ENCODE peak calls at places on chromosome 5, in eight cellular contexts. One of them, this sample, is unnamed.

GRCh38 chr5:32767948-32768427 is 56.9 kb downstream of the NPR3 start:
- DNase-seq in SJSA1: peak
- DNase-seq in CD4-positive, CD25-positive, alpha-beta regulatory T cell: no peak
- DNase-seq in H9: no peak
- DNase-seq in substantia nigra: no peak
- DNase-seq in K562: no peak
- DNase-seq in ovary: no peak
- DNase-seq in CD4-positive, alpha-beta T cell: no peak
- DNase-seq in this sample: peak

GRCh38 chr5:177253252-177253651 is 50.3 kb downstream of the RAB24 start:
- DNase-seq in substantia nigra: no peak
- DNase-seq in H9: no peak
- DNase-seq in K562: no peak
- DNase-seq in SJSA1: no peak
- DNase-seq in CD4-positive, CD25-positive, alpha-beta regulatory T cell: no peak
- DNase-seq in ovary: no peak
- DNase-seq in CD4-positive, alpha-beta T cell: no peak
- DNase-seq in this sample: no peak

GRCh38 chr5:80864706-80865435 is 95.3 kb upstream of the RASGRF2 start:
- DNase-seq in K562: no peak
- DNase-seq in SJSA1: no peak
- DNase-seq in CD4-positive, CD25-positive, alpha-beta regulatory T cell: no peak
- DNase-seq in substantia nigra: no peak
- DNase-seq in CD4-positive, alpha-beta T cell: no peak
- DNase-seq in ovary: no peak
- DNase-seq in H9: no peak
- DNase-seq in this sample: no peak

GRCh38 chr5:133790898-133791297 is 177.5 kb downstream of the C5orf15 start:
- DNase-seq in K562: no peak
- DNase-seq in CD4-positive, alpha-beta T cell: no peak
- DNase-seq in substantia nigra: no peak
- DNase-seq in ovary: no peak
- DNase-seq in H9: peak
- DNase-seq in CD4-positive, CD25-positive, alpha-beta regulatory T cell: no peak
- DNase-seq in SJSA1: no peak
- DNase-seq in this sample: no peak

GRCh38 chr5:178236126-178236525 is 3.5 kb upstream of the PHYKPL start:
- DNase-seq in CD4-positive, alpha-beta T cell: no peak
- DNase-seq in substantia nigra: no peak
- DNase-seq in H9: no peak
- DNase-seq in ovary: no peak
- DNase-seq in SJSA1: no peak
- DNase-seq in CD4-positive, CD25-positive, alpha-beta regulatory T cell: no peak
- DNase-seq in K562: no peak
- DNase-seq in this sample: no peak

GRCh38 chr5:118679123-118679940 is 309.0 kb downstream of the DTWD2 start:
- DNase-seq in K562: no peak
- DNase-seq in SJSA1: no peak
- DNase-seq in H9: no peak
- DNase-seq in substantia nigra: no peak
- DNase-seq in CD4-positive, CD25-positive, alpha-beta regulatory T cell: no peak
- DNase-seq in ovary: no peak
- DNase-seq in CD4-positive, alpha-beta T cell: no peak
- DNase-seq in this sample: no peak

GRCh38 chr5:66362676-66363075 is 218.6 kb downstream of the SREK1 start:
- DNase-seq in SJSA1: no peak
- DNase-seq in H9: no peak
- DNase-seq in K562: no peak
- DNase-seq in ovary: no peak
- DNase-seq in CD4-positive, alpha-beta T cell: no peak
- DNase-seq in substantia nigra: no peak
- DNase-seq in CD4-positive, CD25-positive, alpha-beta regulatory T cell: no peak
- DNase-seq in this sample: no peak

GRCh38 chr5:132756542-132756941 is 9.3 kb downstream of the CCNI2 start:
- DNase-seq in substantia nigra: no peak
- DNase-seq in K562: no peak
- DNase-seq in H9: no peak
- DNase-seq in CD4-positive, CD25-positive, alpha-beta regulatory T cell: no peak
- DNase-seq in CD4-positive, alpha-beta T cell: no peak
- DNase-seq in SJSA1: no peak
- DNase-seq in ovary: no peak
- DNase-seq in this sample: no peak

GRCh38 chr5:133489632-133490031 is 122.7 kb downstream of the FSTL4 start:
- DNase-seq in H9: no peak
- DNase-seq in ovary: no peak
- DNase-seq in SJSA1: no peak
- DNase-seq in substantia nigra: no peak
- DNase-seq in CD4-positive, alpha-beta T cell: no peak
- DNase-seq in CD4-positive, CD25-positive, alpha-beta regulatory T cell: no peak
- DNase-seq in K562: no peak
- DNase-seq in this sample: no peak

GRCh38 chr5:53895091-53895683 is 334.7 kb downstream of the NDUFS4 start:
- DNase-seq in substantia nigra: no peak
- DNase-seq in ovary: no peak
- DNase-seq in CD4-positive, CD25-positive, alpha-beta regulatory T cell: no peak
- DNase-seq in K562: no peak
- DNase-seq in CD4-positive, alpha-beta T cell: no peak
- DNase-seq in SJSA1: no peak
- DNase-seq in H9: no peak
- DNase-seq in this sample: no peak

GRCh38 chr5:33336911-33337620 is 103.7 kb upstream of the TARS1 start:
- DNase-seq in H9: no peak
- DNase-seq in CD4-positive, CD25-positive, alpha-beta regulatory T cell: no peak
- DNase-seq in CD4-positive, alpha-beta T cell: no peak
- DNase-seq in ovary: no peak
- DNase-seq in K562: no peak
- DNase-seq in substantia nigra: no peak
- DNase-seq in SJSA1: no peak
- DNase-seq in this sample: no peak

GRCh38 chr5:111995701-111996100 is 238.7 kb upstream of the NREP start:
- DNase-seq in CD4-positive, alpha-beta T cell: no peak
- DNase-seq in SJSA1: no peak
- DNase-seq in ovary: no peak
- DNase-seq in H9: no peak
- DNase-seq in K562: no peak
- DNase-seq in CD4-positive, CD25-positive, alpha-beta regulatory T cell: no peak
- DNase-seq in substantia nigra: no peak
- DNase-seq in this sample: no peak

GRCh38 chr5:111555760-111556159 is 43.4 kb upstream of the STARD4 start:
- DNase-seq in SJSA1: no peak
- DNase-seq in CD4-positive, CD25-positive, alpha-beta regulatory T cell: no peak
- DNase-seq in ovary: no peak
- DNase-seq in H9: no peak
- DNase-seq in CD4-positive, alpha-beta T cell: no peak
- DNase-seq in K562: no peak
- DNase-seq in substantia nigra: no peak
- DNase-seq in this sample: no peak

GRCh38 chr5:132059696-132060500 is 557 bp upstream of the IL3 start:
- DNase-seq in ovary: peak
- DNase-seq in CD4-positive, alpha-beta T cell: no peak
- DNase-seq in SJSA1: no peak
- DNase-seq in substantia nigra: no peak
- DNase-seq in H9: peak
- DNase-seq in CD4-positive, CD25-positive, alpha-beta regulatory T cell: no peak
- DNase-seq in K562: no peak
- DNase-seq in this sample: no peak

GRCh38 chr5:143161893-143162520 is 241.5 kb downstream of the NR3C1 start:
- DNase-seq in substantia nigra: no peak
- DNase-seq in K562: no peak
- DNase-seq in CD4-positive, alpha-beta T cell: no peak
- DNase-seq in CD4-positive, CD25-positive, alpha-beta regulatory T cell: no peak
- DNase-seq in SJSA1: no peak
- DNase-seq in H9: no peak
- DNase-seq in ovary: no peak
- DNase-seq in this sample: no peak

GRCh38 chr5:121108725-121109124 is 644.6 kb downstream of the PRR16 start:
- DNase-seq in CD4-positive, alpha-beta T cell: no peak
- DNase-seq in substantia nigra: no peak
- DNase-seq in ovary: no peak
- DNase-seq in K562: peak
- DNase-seq in CD4-positive, CD25-positive, alpha-beta regulatory T cell: no peak
- DNase-seq in SJSA1: no peak
- DNase-seq in H9: peak
- DNase-seq in this sample: no peak

GRCh38 chr5:126497506-126497905 is 74.3 kb downstream of the GRAMD2B start:
- DNase-seq in substantia nigra: no peak
- DNase-seq in CD4-positive, CD25-positive, alpha-beta regulatory T cell: no peak
- DNase-seq in K562: no peak
- DNase-seq in H9: no peak
- DNase-seq in ovary: no peak
- DNase-seq in SJSA1: no peak
- DNase-seq in CD4-positive, alpha-beta T cell: no peak
- DNase-seq in this sample: no peak

GRCh38 chr5:59673438-59674058 is 220.0 kb downstream of the PDE4D start:
- DNase-seq in CD4-positive, CD25-positive, alpha-beta regulatory T cell: no peak
- DNase-seq in SJSA1: peak
- DNase-seq in H9: no peak
- DNase-seq in K562: peak
- DNase-seq in CD4-positive, alpha-beta T cell: no peak
- DNase-seq in substantia nigra: no peak
- DNase-seq in ovary: no peak
- DNase-seq in this sample: peak

GRCh38 chr5:129930221-129930620 is 26.0 kb downstream of the CHSY3 start:
- DNase-seq in ovary: no peak
- DNase-seq in CD4-positive, CD25-positive, alpha-beta regulatory T cell: no peak
- DNase-seq in H9: no peak
- DNase-seq in substantia nigra: no peak
- DNase-seq in SJSA1: no peak
- DNase-seq in CD4-positive, alpha-beta T cell: no peak
- DNase-seq in K562: no peak
- DNase-seq in this sample: peak

GRCh38 chr5:107253246-107253645 is 417.5 kb downstream of the EFNA5 start:
- DNase-seq in CD4-positive, CD25-positive, alpha-beta regulatory T cell: no peak
- DNase-seq in CD4-positive, alpha-beta T cell: no peak
- DNase-seq in K562: no peak
- DNase-seq in ovary: no peak
- DNase-seq in SJSA1: no peak
- DNase-seq in substantia nigra: no peak
- DNase-seq in H9: no peak
- DNase-seq in this sample: no peak

GRCh38 chr5:154610321-154611154 is 132.5 kb upstream of the HAND1 start:
- DNase-seq in K562: peak
- DNase-seq in CD4-positive, alpha-beta T cell: peak
- DNase-seq in H9: peak
- DNase-seq in SJSA1: peak
- DNase-seq in substantia nigra: peak
- DNase-seq in CD4-positive, CD25-positive, alpha-beta regulatory T cell: peak
- DNase-seq in ovary: peak
- DNase-seq in this sample: peak

GRCh38 chr5:74413403-74414060 is 227.0 kb downstream of the ENC1 start:
- DNase-seq in CD4-positive, CD25-positive, alpha-beta regulatory T cell: no peak
- DNase-seq in SJSA1: no peak
- DNase-seq in CD4-positive, alpha-beta T cell: no peak
- DNase-seq in substantia nigra: no peak
- DNase-seq in H9: no peak
- DNase-seq in K562: no peak
- DNase-seq in ovary: no peak
- DNase-seq in this sample: no peak
- H3K27ac ChIP-seq in CD4-positive, CD25-positive, alpha-beta regulatory T cell: no peak
- H3K27ac ChIP-seq in SJSA1: no peak
- H3K27ac ChIP-seq in CD4-positive, alpha-beta T cell: no peak
- H3K27ac ChIP-seq in substantia nigra: no peak
- H3K27ac ChIP-seq in H9: no peak
- H3K27ac ChIP-seq in K562: no peak
- H3K27ac ChIP-seq in ovary: no peak
- H3K27ac ChIP-seq in this sample: no peak

GRCh38 chr5:187617-188451 is 3.5 kb upstream of the LRRC14B start:
- DNase-seq in K562: no peak
- DNase-seq in H9: no peak
- DNase-seq in ovary: peak
- DNase-seq in substantia nigra: no peak
- DNase-seq in CD4-positive, alpha-beta T cell: no peak
- DNase-seq in CD4-positive, CD25-positive, alpha-beta regulatory T cell: no peak
- DNase-seq in SJSA1: no peak
- DNase-seq in this sample: no peak
- H3K27ac ChIP-seq in K562: no peak
- H3K27ac ChIP-seq in H9: no peak
- H3K27ac ChIP-seq in ovary: no peak
- H3K27ac ChIP-seq in substantia nigra: no peak
- H3K27ac ChIP-seq in CD4-positive, alpha-beta T cell: no peak
- H3K27ac ChIP-seq in CD4-positive, CD25-positive, alpha-beta regulatory T cell: no peak
- H3K27ac ChIP-seq in SJSA1: no peak
- H3K27ac ChIP-seq in this sample: no peak

DNA sequence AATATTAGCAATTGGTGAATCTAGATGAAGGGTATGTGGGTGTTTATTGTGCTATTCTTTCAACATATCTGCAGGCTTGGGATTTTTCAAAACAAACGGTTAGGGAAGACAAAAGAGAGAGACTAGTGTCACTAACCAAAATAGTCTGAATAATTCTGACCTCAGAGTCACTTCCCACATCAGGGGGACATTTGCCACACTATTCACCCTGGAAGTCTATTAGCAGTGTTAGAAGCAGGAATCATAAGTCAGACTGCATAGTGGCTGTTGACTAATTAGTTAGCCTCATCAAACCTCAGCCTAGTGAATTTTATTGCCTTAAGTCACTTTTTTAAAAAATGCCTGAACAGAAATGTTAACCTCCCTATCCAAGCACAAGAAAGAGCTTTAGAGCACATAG is 169.2 kb upstream of the RGMB start:
- DNase-seq in SJSA1: peak
- DNase-seq in substantia nigra: no peak
- DNase-seq in CD4-positive, alpha-beta T cell: no peak
- DNase-seq in CD4-positive, CD25-positive, alpha-beta regulatory T cell: no peak
- DNase-seq in H9: no peak
- DNase-seq in K562: no peak
- DNase-seq in ovary: no peak
- DNase-seq in this sample: no peak
- H3K27ac ChIP-seq in SJSA1: no peak
- H3K27ac ChIP-seq in substantia nigra: no peak
- H3K27ac ChIP-seq in CD4-positive, alpha-beta T cell: no peak
- H3K27ac ChIP-seq in CD4-positive, CD25-positive, alpha-beta regulatory T cell: no peak
- H3K27ac ChIP-seq in H9: no peak
- H3K27ac ChIP-seq in K562: no peak
- H3K27ac ChIP-seq in ovary: no peak
- H3K27ac ChIP-seq in this sample: no peak

DNA sequence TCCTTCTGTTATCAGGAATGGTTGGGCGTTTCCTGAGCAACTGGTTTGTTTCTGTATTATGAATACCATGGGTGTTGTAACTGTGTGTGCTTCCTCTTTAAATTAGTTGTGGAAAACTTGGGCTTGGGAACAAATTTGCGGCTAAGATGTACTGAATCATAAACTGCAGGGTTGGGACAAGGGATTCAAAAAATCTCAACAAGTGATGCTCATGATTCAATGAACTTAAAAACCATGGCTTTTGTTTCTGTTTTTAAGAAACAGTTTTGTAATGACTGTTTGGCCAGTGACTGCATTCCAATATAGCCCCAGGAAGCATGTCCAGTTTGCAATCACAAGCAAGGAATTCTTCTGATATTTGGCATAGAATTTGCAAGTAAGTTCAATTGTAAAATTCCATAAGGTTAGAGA is 657.5 kb upstream of the WWC1 start:
- DNase-seq in H9: no peak
- DNase-seq in K562: no peak
- DNase-seq in ovary: no peak
- DNase-seq in CD4-positive, alpha-beta T cell: no peak
- DNase-seq in CD4-positive, CD25-positive, alpha-beta regulatory T cell: no peak
- DNase-seq in SJSA1: peak
- DNase-seq in substantia nigra: no peak
- DNase-seq in this sample: no peak
- H3K27ac ChIP-seq in H9: no peak
- H3K27ac ChIP-seq in K562: no peak
- H3K27ac ChIP-seq in ovary: no peak
- H3K27ac ChIP-seq in CD4-positive, alpha-beta T cell: no peak
- H3K27ac ChIP-seq in CD4-positive, CD25-positive, alpha-beta regulatory T cell: no peak
- H3K27ac ChIP-seq in SJSA1: peak
- H3K27ac ChIP-seq in substantia nigra: no peak
- H3K27ac ChIP-seq in this sample: no peak

This sample was measured in cardiac muscle cell.